ENCODE peak calls at places on chromosomes 13 and 19, in six cellular contexts. Y is osteocyte, I is activated B cell treated with CpG ODN at 0.5 μM for 24 hours, X is astrocyte of the spinal cord, G is BJ, O is neural progenitor cell. E is an unnamed sample.

GRCh38 chr13:109568273-109568900 is 218.0 kb downstream of the IRS2 start:
- DNase-seq in I (no peak), G (no peak), O (no peak), X (peak), Y (no peak), E (no peak)

GRCh38 chr19:45103200-45103624 is 10.2 kb downstream of the PPP1R37 start:
- DNase-seq in O (no peak), I (no peak), X (no peak), G (no peak), Y (no peak), E (no peak)

GRCh38 chr13:93726173-93727019 is 499.8 kb downstream of the GPC6 start:
- DNase-seq in O (peak), X (no peak), Y (no peak), I (no peak), G (no peak), E (no peak)

GRCh38 chr13:77697208-77698103 is at the start of gene SLAIN1:
- DNase-seq in Y (no peak), G (no peak), I (peak), X (peak), O (peak), E (peak)

GRCh38 chr19:32570081-32570785 is 10.8 kb upstream of the PDCD5 start:
- DNase-seq in Y (peak), G (no peak), I (no peak), O (peak), X (peak), E (peak)

GRCh38 chr19:21513651-21514050 is 8.2 kb downstream of the ZNF429 start:
- DNase-seq in X (no peak), G (no peak), Y (no peak), I (no peak), O (no peak), E (no peak)

GRCh38 chr13:110371550-110372465 is 64.7 kb downstream of the COL4A2 start:
- DNase-seq in X (peak), G (no peak), O (no peak), I (no peak), Y (no peak), E (no peak)

GRCh38 chr19:32637480-32637879 is 37.5 kb downstream of the ANKRD27 start:
- DNase-seq in I (no peak), Y (no peak), G (no peak), X (no peak), O (no peak), E (no peak)

GRCh38 chr19:51329411-51329810 is 12.5 kb downstream of the VSIG10L start:
- DNase-seq in O (no peak), Y (no peak), I (no peak), G (no peak), X (no peak), E (no peak)

GRCh38 chr19:43611788-43612187 is at the start of gene SRRM5:
- DNase-seq in G (no peak), I (no peak), O (no peak), X (no peak), Y (no peak), E (no peak)

GRCh38 chr19:16623576-16623975 is 4.4 kb downstream of the MED26 start:
- DNase-seq in I (no peak), X (no peak), G (no peak), Y (no peak), O (no peak), E (no peak)

GRCh38 chr13:76758257-76758656 is 127.9 kb downstream of the KCTD12 start:
- DNase-seq in I (no peak), X (no peak), O (no peak), Y (no peak), G (no peak), E (no peak)

GRCh38 chr13:71156550-71156949 is 710.5 kb downstream of the DACH1 start:
- DNase-seq in G (no peak), O (no peak), X (no peak), I (no peak), Y (no peak), E (no peak)

DNA sequence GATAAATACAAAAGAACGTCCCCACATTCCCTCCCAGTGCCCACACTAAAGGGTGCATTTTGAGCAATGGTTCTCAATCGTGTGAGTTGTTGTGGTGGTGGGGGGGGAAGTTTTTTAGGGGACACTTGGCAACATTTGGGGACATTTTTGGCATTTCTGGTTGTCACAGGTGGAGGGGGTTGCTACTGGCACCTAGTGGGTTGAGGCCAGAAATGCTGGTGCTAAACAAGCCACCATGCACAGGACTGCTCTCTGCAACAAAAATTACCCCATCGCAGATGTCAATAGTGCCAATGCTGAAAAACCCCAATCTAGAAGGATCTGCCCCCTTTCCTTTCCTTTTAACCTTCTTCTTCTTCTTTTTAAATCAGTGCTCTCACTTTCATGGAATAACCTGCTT is 453.3 kb downstream of the TSHZ3 start:
- DNase-seq in O (peak), Y (no peak), I (no peak), X (no peak), G (no peak), E (no peak)
- TF ChIP-seq CTCF in O (peak), Y (no peak), I (no peak), X (no peak), G (no peak), E (peak)

GRCh38 chr19:30696514-30696913 is 324.3 kb downstream of the ZNF536 start:
- DNase-seq in I (no peak), G (no peak), O (peak), X (no peak), Y (no peak), E (peak)
- TF ChIP-seq CTCF in I (no peak), G (peak), O (peak), X (peak), Y (no peak), E (peak)

DNA sequence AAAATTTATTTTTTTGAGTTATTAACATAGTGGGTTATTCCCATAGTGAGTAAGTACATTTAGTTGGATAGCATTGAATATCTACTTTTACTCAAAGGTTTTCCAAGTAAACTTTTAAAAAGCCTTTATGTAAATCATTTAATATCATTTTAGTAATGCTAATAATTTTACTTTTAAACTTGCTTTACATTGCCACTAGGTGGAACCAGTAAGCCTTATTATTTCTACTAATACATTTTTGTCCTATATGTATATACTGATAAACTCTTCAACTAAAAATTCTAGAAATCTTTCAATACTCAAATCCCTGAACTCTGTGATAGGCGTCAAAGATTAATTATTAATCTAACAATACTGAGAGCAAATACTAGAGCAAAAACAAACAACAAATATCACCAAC is 1709.2 kb upstream of the PCDH20 start:
- DNase-seq in O (no peak), Y (no peak), X (peak), I (no peak), G (no peak), E (no peak)
- TF ChIP-seq CTCF in O (peak), Y (peak), X (peak), I (no peak), G (peak), E (peak)

GRCh38 chr19:40682431-40682964 is 8.0 kb downstream of the NUMBL start:
- DNase-seq in G (no peak), O (no peak), X (no peak), I (no peak), Y (no peak), E (no peak)
- TF ChIP-seq CTCF in G (no peak), O (no peak), X (no peak), I (no peak), Y (no peak), E (no peak)

GRCh38 chr19:38711726-38712153 is 32.5 kb downstream of the CAPN12 start:
- DNase-seq in X (peak), I (no peak), Y (no peak), G (peak), O (no peak), E (no peak)
- TF ChIP-seq CTCF in X (peak), I (no peak), Y (no peak), G (peak), O (no peak), E (no peak)

GRCh38 chr13:99439048-99439447 is 62.2 kb upstream of the TM9SF2 start:
- DNase-seq in X (no peak), Y (no peak), I (no peak), G (no peak), O (no peak), E (no peak)

GRCh38 chr13:99439850-99440604 is 61.2 kb upstream of the TM9SF2 start:
- DNase-seq in Y (no peak), X (no peak), O (no peak), G (no peak), I (no peak), E (no peak)

GRCh38 chr13:99436686-99437416 is 64.4 kb upstream of the TM9SF2 start:
- DNase-seq in X (peak), Y (peak), I (peak), O (peak), G (no peak), E (peak)

GRCh38 chr13:99446242-99446641 is 55.0 kb upstream of the TM9SF2 start:
- DNase-seq in Y (no peak), G (no peak), I (no peak), X (no peak), O (no peak), E (no peak)

DNA sequence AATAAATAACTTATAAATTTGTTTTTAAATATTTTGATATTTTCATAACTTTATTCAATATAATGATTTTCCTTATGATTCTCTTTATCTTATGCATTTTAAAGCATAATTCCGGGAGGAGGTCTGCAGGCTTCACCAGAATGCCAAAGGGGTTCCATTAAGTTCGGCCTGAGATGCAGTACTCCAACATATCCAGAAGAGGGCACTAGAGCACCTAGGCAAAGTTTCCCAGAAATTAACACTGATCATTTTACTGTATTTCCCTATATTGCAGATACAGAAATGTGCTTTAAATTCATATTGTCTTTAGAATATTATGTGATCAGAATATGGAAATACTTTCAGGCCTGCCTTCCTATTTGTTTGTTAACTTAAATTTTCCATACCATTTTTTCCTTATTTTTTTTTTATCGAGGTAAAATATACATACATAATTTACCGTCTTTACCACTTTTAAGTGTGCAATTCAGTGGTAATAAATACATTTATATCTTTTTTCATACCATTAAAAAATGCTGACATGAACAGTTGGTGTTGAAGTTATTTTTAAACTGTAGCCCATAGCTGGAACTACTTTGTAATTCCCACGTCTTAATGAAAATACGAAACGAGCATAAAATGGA is 58.9 kb upstream of the TM9SF2 start:
- DNase-seq in Y (no peak), I (no peak), X (peak), O (peak), G (no peak), E (no peak)
- TF ChIP-seq CTCF in Y (peak), I (peak), X (peak), O (peak), G (peak), E (peak)

GRCh38 chr19:28560786-28561185 is 652.2 kb downstream of the UQCRFS1 start:
- DNase-seq in X (no peak), Y (no peak), O (no peak), G (no peak), I (no peak), E (no peak)
- TF ChIP-seq CTCF in X (no peak), Y (no peak), O (peak), G (no peak), I (no peak), E (peak)

GRCh38 chr19:30670562-30671513 is 298.7 kb downstream of the ZNF536 start:
- DNase-seq in X (no peak), Y (no peak), G (no peak), I (no peak), O (no peak), E (no peak)

GRCh38 chr19:30667746-30668145 is 295.6 kb downstream of the ZNF536 start:
- DNase-seq in O (no peak), G (no peak), I (no peak), X (no peak), Y (peak), E (no peak)

GRCh38 chr19:30668521-30669155 is 296.5 kb downstream of the ZNF536 start:
- DNase-seq in G (no peak), I (no peak), Y (peak), O (no peak), X (no peak), E (no peak)

GRCh38 chr19:30670011-30670329 is 297.8 kb downstream of the ZNF536 start:
- DNase-seq in I (no peak), Y (no peak), X (no peak), G (no peak), O (no peak), E (no peak)

DNA sequence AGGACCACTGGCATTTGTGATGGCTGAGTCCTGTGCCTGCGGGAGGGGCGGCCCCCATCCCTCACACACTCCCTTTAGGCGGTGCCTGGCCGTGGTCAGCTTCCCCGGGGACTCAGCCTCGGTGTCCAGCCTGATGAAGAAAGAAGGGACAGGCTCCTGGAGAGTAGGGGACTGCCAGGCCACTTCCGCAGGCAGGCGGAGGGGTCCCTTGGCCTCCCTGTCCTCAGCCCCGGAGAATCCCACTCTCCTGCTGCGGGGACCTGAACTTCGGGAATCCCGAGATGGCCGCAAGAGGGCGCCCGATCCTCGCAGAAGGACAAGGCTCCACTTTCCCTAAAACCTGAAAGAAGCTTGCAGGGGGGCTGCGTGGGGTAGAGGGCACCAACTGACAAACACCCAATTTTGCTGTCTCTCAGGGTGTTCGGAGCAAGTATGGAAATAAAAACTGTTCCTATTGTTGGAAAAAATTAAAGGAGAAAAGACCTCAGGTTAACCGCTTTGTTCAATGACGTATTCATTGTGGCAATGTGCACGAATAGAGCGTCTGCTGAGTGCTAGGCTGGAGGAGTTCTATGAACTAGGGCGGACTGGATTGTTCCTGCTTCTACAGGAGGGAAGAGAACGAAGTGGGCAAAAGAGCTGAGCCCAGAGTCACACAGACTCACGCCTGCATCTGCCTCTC is 297.3 kb downstream of the ZNF536 start:
- DNase-seq in G (no peak), Y (peak), O (peak), X (peak), I (no peak), E (peak)
- TF ChIP-seq CTCF in G (peak), Y (peak), O (peak), X (peak), I (no peak), E (peak)

GRCh38 chr19:56118666-56119584 is 2.2 kb downstream of the ZNF787 start:
- DNase-seq in X (no peak), Y (no peak), G (no peak), O (no peak), I (no peak), E (no peak)

GRCh38 chr19:56119585-56119978 is 1.5 kb downstream of the ZNF787 start:
- DNase-seq in X (no peak), Y (no peak), O (no peak), G (no peak), I (no peak), E (no peak)

GRCh38 chr19:56121180-56122167 is at the start of gene ZNF787:
- DNase-seq in G (peak), Y (peak), I (peak), O (peak), X (peak), E (peak)

GRCh38 chr19:56120002-56120370 is 1.1 kb downstream of the ZNF787 start:
- DNase-seq in I (no peak), X (no peak), O (no peak), Y (no peak), G (no peak), E (no peak)

DNA sequence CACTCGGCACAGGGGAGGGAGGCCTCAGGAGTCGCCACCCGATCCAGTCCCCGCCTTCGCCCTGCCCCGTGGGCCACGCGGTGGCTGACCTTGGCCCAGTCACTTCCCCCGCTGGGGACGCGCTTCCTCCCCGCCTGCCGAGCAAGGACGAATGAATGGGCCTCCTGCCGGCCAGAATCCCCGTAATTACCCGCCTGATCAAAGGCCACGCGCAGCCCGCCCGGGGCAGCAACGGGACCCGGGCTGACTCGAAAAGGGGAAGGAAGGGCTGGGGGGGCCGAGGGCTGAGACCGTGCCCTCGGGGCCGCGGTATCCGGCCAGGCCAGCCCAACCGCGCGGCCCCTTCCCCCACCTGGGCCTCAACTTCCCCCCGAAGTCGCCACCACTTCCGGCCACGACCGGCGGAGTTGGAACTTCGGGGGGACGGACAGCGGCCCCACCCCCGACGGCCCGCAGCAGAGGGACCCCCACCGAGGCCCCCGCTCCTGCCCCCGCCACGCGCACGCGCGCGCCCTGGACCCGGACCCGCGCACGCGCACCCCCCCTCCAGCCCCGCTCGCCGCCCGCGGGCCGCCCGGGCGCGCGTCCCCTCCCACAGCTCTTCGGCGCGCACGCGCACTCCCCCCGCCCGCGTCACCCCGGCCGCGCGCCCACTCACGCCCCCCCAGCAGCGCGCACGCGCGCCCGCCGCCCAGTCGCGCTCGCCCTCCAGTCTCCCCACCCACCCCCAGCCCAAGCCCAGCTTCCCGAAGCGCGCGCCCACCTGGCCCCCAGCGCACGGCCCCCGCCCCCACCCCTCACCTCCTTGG is 520 bp downstream of the ZNF787 start:
- DNase-seq in I (peak), X (peak), G (no peak), Y (peak), O (peak), E (peak)
- TF ChIP-seq CTCF in I (no peak), X (peak), G (peak), Y (peak), O (no peak), E (peak)

GRCh38 chr19:12930002-12930645 is 3.4 kb downstream of the FARSA start:
- DNase-seq in I (no peak), X (no peak), G (no peak), Y (no peak), O (no peak), E (no peak)
- TF ChIP-seq CTCF in I (no peak), X (no peak), G (no peak), Y (no peak), O (no peak), E (no peak)

E was measured in progenitor cell of endocrine pancreas.